ENCODE peak calls at places on chromosomes 3 and 15, in nine cellular contexts. G, H, C, V, X, R, M, L and A are unnamed samples.

GRCh38 chr15:64143276-64143675 is 8.3 kb upstream of the SNX22 start:
- DNase-seq in G (no peak), H (no peak), C (no peak), V (no peak), X (no peak), R (no peak), M (no peak), L (no peak), A (no peak)

GRCh38 chr15:49570672-49571071 is 49.9 kb downstream of the FAM227B start:
- DNase-seq in G (no peak), H (no peak), C (no peak), V (no peak), X (no peak), R (no peak), M (no peak), L (no peak), A (no peak)

GRCh38 chr15:63763476-63764123 is 70.1 kb downstream of the HERC1 start:
- DNase-seq in G (no peak), H (no peak), C (no peak), V (no peak), X (no peak), R (no peak), M (no peak), L (peak; percentile 67), A (peak; percentile 6)

GRCh38 chr3:22685598-22685997 is 517.5 kb upstream of the UBE2E2 start:
- DNase-seq in G (no peak), H (no peak), C (no peak), V (no peak), X (no peak), R (peak; percentile 45), M (no peak), L (peak; percentile 1), A (no peak)

GRCh38 chr3:129050556-129051295 is 9.9 kb upstream of the GP9 start:
- DNase-seq in G (no peak), H (no peak), C (no peak), V (no peak), X (no peak), R (no peak), M (no peak), L (no peak), A (no peak)

GRCh38 chr3:113232367-113232766 is 21.0 kb downstream of the BOC start:
- DNase-seq in G (no peak), H (no peak), C (no peak), V (no peak), X (no peak), R (no peak), M (no peak), L (no peak), A (no peak)

GRCh38 chr3:156654834-156655233 is 19.6 kb upstream of the TIPARP start:
- DNase-seq in G (no peak), H (no peak), C (no peak), V (no peak), X (no peak), R (no peak), M (no peak), L (no peak), A (no peak)

GRCh38 chr3:111936191-111936841 is 42.5 kb upstream of the ABHD10 start:
- DNase-seq in G (peak; percentile 63), H (no peak), C (no peak), V (no peak), X (no peak), R (peak; percentile 19), M (no peak), L (peak; percentile 87), A (peak; percentile 68)

GRCh38 chr3:10344147-10344943 is 23.4 kb upstream of the SEC13 start:
- DNase-seq in G (no peak), H (no peak), C (no peak), V (peak; percentile 25), X (peak; percentile 42), R (peak; percentile 50), M (no peak), L (peak; percentile 51), A (peak; percentile 60)

GRCh38 chr3:158379517-158379916 is 191.5 kb upstream of the MLF1 start:
- DNase-seq in G (no peak), H (no peak), C (no peak), V (no peak), X (no peak), R (no peak), M (no peak), L (no peak), A (no peak)